ENCODE peak calls at places on chromosomes 2 and 18, in ten cellular contexts. One of them, this sample, is unnamed.

GRCh38 chr2:85468704-85469349 is 50.3 kb downstream of the SH2D6 start:
- DNase-seq in neural crest cell: no peak
- DNase-seq in tibial artery: peak; percentile 58
- DNase-seq in spleen: peak; percentile 32
- DNase-seq in body of pancreas: peak; percentile 81
- DNase-seq in dorsolateral prefrontal cortex: no peak
- DNase-seq in MCF 10A: peak; percentile 87
- DNase-seq in Calu3: peak; percentile 72
- DNase-seq in astrocyte of the spinal cord: peak; percentile 65
- DNase-seq in upper lobe of right lung: peak; percentile 39
- DNase-seq in this sample: no peak

GRCh38 chr2:234291765-234292204 is 205.1 kb downstream of the ARL4C start:
- DNase-seq in MCF 10A: peak; percentile 56
- DNase-seq in body of pancreas: peak; percentile 57
- DNase-seq in astrocyte of the spinal cord: peak; percentile 69
- DNase-seq in Calu3: no peak
- DNase-seq in upper lobe of right lung: no peak
- DNase-seq in dorsolateral prefrontal cortex: no peak
- DNase-seq in spleen: no peak
- DNase-seq in tibial artery: no peak
- DNase-seq in neural crest cell: no peak
- DNase-seq in this sample: peak; percentile 71

GRCh38 chr2:195498176-195498575 is 158.8 kb upstream of the SLC39A10 start:
- DNase-seq in neural crest cell: no peak
- DNase-seq in dorsolateral prefrontal cortex: no peak
- DNase-seq in spleen: no peak
- DNase-seq in body of pancreas: peak; percentile 37
- DNase-seq in MCF 10A: peak; percentile 53
- DNase-seq in upper lobe of right lung: no peak
- DNase-seq in Calu3: peak; percentile 57
- DNase-seq in astrocyte of the spinal cord: no peak
- DNase-seq in tibial artery: no peak
- DNase-seq in this sample: no peak

GRCh38 chr2:190618030-190618429 is 30.9 kb upstream of the NAB1 start:
- DNase-seq in upper lobe of right lung: no peak
- DNase-seq in Calu3: no peak
- DNase-seq in astrocyte of the spinal cord: no peak
- DNase-seq in MCF 10A: no peak
- DNase-seq in tibial artery: no peak
- DNase-seq in dorsolateral prefrontal cortex: no peak
- DNase-seq in spleen: no peak
- DNase-seq in body of pancreas: no peak
- DNase-seq in neural crest cell: no peak
- DNase-seq in this sample: no peak

GRCh38 chr2:53767405-53768232 is at the start of gene CHAC2:
- DNase-seq in body of pancreas: peak; percentile 83
- DNase-seq in upper lobe of right lung: peak; percentile 94
- DNase-seq in Calu3: peak; percentile 89
- DNase-seq in tibial artery: peak; percentile 85
- DNase-seq in neural crest cell: peak; percentile 75
- DNase-seq in MCF 10A: peak; percentile 84
- DNase-seq in spleen: peak; percentile 97
- DNase-seq in dorsolateral prefrontal cortex: peak; percentile 87
- DNase-seq in astrocyte of the spinal cord: peak; percentile 88
- DNase-seq in this sample: peak; percentile 77

GRCh38 chr2:234203135-234203984 is 152.9 kb downstream of the SPP2 start:
- DNase-seq in spleen: no peak
- DNase-seq in MCF 10A: peak; percentile 96
- DNase-seq in body of pancreas: no peak
- DNase-seq in Calu3: peak; percentile 51
- DNase-seq in tibial artery: no peak
- DNase-seq in neural crest cell: no peak
- DNase-seq in astrocyte of the spinal cord: peak; percentile 98
- DNase-seq in dorsolateral prefrontal cortex: no peak
- DNase-seq in upper lobe of right lung: no peak
- DNase-seq in this sample: no peak

GRCh38 chr2:241802806-241803318 is 6.1 kb upstream of the NEU4 start:
- DNase-seq in astrocyte of the spinal cord: no peak
- DNase-seq in Calu3: no peak
- DNase-seq in upper lobe of right lung: peak; percentile 57
- DNase-seq in tibial artery: no peak
- DNase-seq in MCF 10A: no peak
- DNase-seq in neural crest cell: no peak
- DNase-seq in dorsolateral prefrontal cortex: no peak
- DNase-seq in body of pancreas: no peak
- DNase-seq in spleen: no peak
- DNase-seq in this sample: no peak

GRCh38 chr18:12246849-12247808 is 7.0 kb upstream of the CIDEA start:
- DNase-seq in tibial artery: no peak
- DNase-seq in body of pancreas: no peak
- DNase-seq in neural crest cell: peak; percentile 61
- DNase-seq in spleen: peak; percentile 54
- DNase-seq in astrocyte of the spinal cord: no peak
- DNase-seq in dorsolateral prefrontal cortex: no peak
- DNase-seq in Calu3: no peak
- DNase-seq in MCF 10A: no peak
- DNase-seq in upper lobe of right lung: no peak
- DNase-seq in this sample: no peak

GRCh38 chr18:38534073-38534472 is 968.5 kb upstream of the CELF4 start:
- DNase-seq in tibial artery: no peak
- DNase-seq in Calu3: no peak
- DNase-seq in spleen: no peak
- DNase-seq in MCF 10A: no peak
- DNase-seq in neural crest cell: no peak
- DNase-seq in body of pancreas: no peak
- DNase-seq in dorsolateral prefrontal cortex: no peak
- DNase-seq in astrocyte of the spinal cord: no peak
- DNase-seq in upper lobe of right lung: no peak
- DNase-seq in this sample: no peak

GRCh38 chr18:47283476-47283875 is 32.0 kb upstream of the SKOR2 start:
- DNase-seq in tibial artery: no peak
- DNase-seq in dorsolateral prefrontal cortex: no peak
- DNase-seq in MCF 10A: peak; percentile 63
- DNase-seq in upper lobe of right lung: no peak
- DNase-seq in neural crest cell: no peak
- DNase-seq in astrocyte of the spinal cord: peak; percentile 18
- DNase-seq in spleen: no peak
- DNase-seq in Calu3: peak; percentile 30
- DNase-seq in body of pancreas: no peak
- DNase-seq in this sample: no peak

GRCh38 chr18:60910534-60910933 is 422.7 kb upstream of the CDH20 start:
- DNase-seq in astrocyte of the spinal cord: peak; percentile 71
- DNase-seq in body of pancreas: no peak
- DNase-seq in MCF 10A: peak; percentile 17
- DNase-seq in spleen: no peak
- DNase-seq in neural crest cell: no peak
- DNase-seq in dorsolateral prefrontal cortex: no peak
- DNase-seq in tibial artery: no peak
- DNase-seq in Calu3: no peak
- DNase-seq in upper lobe of right lung: no peak
- DNase-seq in this sample: no peak

GRCh38 chr2:238124488-238125126 is 13.9 kb upstream of the KLHL30 start:
- DNase-seq in neural crest cell: no peak
- DNase-seq in Calu3: no peak
- DNase-seq in body of pancreas: no peak
- DNase-seq in tibial artery: no peak
- DNase-seq in dorsolateral prefrontal cortex: no peak
- DNase-seq in MCF 10A: no peak
- DNase-seq in spleen: peak; percentile 47
- DNase-seq in upper lobe of right lung: no peak
- DNase-seq in astrocyte of the spinal cord: no peak
- DNase-seq in this sample: no peak

GRCh38 chr18:77197073-77197472 is 52.6 kb upstream of the GALR1 start:
- DNase-seq in astrocyte of the spinal cord: no peak
- DNase-seq in upper lobe of right lung: no peak
- DNase-seq in spleen: no peak
- DNase-seq in neural crest cell: no peak
- DNase-seq in body of pancreas: no peak
- DNase-seq in dorsolateral prefrontal cortex: no peak
- DNase-seq in Calu3: no peak
- DNase-seq in tibial artery: no peak
- DNase-seq in MCF 10A: no peak
- DNase-seq in this sample: no peak

GRCh38 chr2:196925445-196925767 is 1.1 kb downstream of the PGAP1 start:
- DNase-seq in spleen: no peak
- DNase-seq in Calu3: no peak
- DNase-seq in MCF 10A: no peak
- DNase-seq in astrocyte of the spinal cord: peak; percentile 32
- DNase-seq in tibial artery: no peak
- DNase-seq in neural crest cell: no peak
- DNase-seq in body of pancreas: no peak
- DNase-seq in dorsolateral prefrontal cortex: no peak
- DNase-seq in upper lobe of right lung: no peak
- DNase-seq in this sample: no peak

GRCh38 chr2:62873603-62874002 is 168.1 kb downstream of the EHBP1 start:
- DNase-seq in tibial artery: no peak
- DNase-seq in neural crest cell: no peak
- DNase-seq in astrocyte of the spinal cord: no peak
- DNase-seq in dorsolateral prefrontal cortex: no peak
- DNase-seq in upper lobe of right lung: no peak
- DNase-seq in Calu3: no peak
- DNase-seq in body of pancreas: no peak
- DNase-seq in MCF 10A: no peak
- DNase-seq in spleen: no peak
- DNase-seq in this sample: no peak

GRCh38 chr18:65725421-65726050 is 25.3 kb upstream of the CDH7 start:
- DNase-seq in dorsolateral prefrontal cortex: peak; percentile 44
- DNase-seq in spleen: no peak
- DNase-seq in astrocyte of the spinal cord: no peak
- DNase-seq in body of pancreas: peak; percentile 28
- DNase-seq in Calu3: peak; percentile 69
- DNase-seq in upper lobe of right lung: peak; percentile 63
- DNase-seq in neural crest cell: peak; percentile 18
- DNase-seq in tibial artery: no peak
- DNase-seq in MCF 10A: peak; percentile 61
- DNase-seq in this sample: no peak

GRCh38 chr18:79902640-79903039 is 48.8 kb downstream of the SLC66A2 start:
- DNase-seq in MCF 10A: no peak
- DNase-seq in astrocyte of the spinal cord: no peak
- DNase-seq in Calu3: no peak
- DNase-seq in dorsolateral prefrontal cortex: no peak
- DNase-seq in tibial artery: peak; percentile 60
- DNase-seq in spleen: peak; percentile 65
- DNase-seq in body of pancreas: no peak
- DNase-seq in neural crest cell: no peak
- DNase-seq in upper lobe of right lung: peak; percentile 57
- DNase-seq in this sample: peak; percentile 38

GRCh38 chr2:43776317-43776716 is 2.5 kb downstream of the DYNC2LI1 start:
- DNase-seq in upper lobe of right lung: no peak
- DNase-seq in astrocyte of the spinal cord: no peak
- DNase-seq in neural crest cell: no peak
- DNase-seq in dorsolateral prefrontal cortex: no peak
- DNase-seq in Calu3: no peak
- DNase-seq in spleen: no peak
- DNase-seq in body of pancreas: no peak
- DNase-seq in MCF 10A: no peak
- DNase-seq in tibial artery: no peak
- DNase-seq in this sample: no peak

DNA sequence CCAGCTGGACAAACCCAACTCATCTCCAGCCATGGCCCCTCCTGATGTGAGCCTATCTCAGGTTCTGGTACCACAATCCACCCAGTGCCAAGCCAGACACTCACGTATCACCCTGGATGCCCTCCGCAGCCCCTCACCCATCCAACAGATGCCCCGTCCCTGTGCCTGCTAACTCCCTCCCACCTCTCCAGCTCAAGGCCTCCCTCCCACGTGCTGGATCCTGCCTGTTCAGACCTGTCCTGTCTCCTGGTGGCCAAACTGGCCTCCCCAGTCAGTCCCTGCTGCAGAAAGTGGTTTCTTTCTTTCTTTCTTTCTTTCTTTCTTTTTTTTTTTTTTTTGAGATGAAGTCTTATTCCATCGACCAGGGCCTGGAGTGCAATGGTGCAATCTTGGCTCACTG is 86.2 kb downstream of the RRM2 start:
- DNase-seq in body of pancreas: no peak
- DNase-seq in upper lobe of right lung: no peak
- DNase-seq in dorsolateral prefrontal cortex: no peak
- DNase-seq in MCF 10A: peak; percentile 35
- DNase-seq in astrocyte of the spinal cord: no peak
- DNase-seq in neural crest cell: no peak
- DNase-seq in tibial artery: no peak
- DNase-seq in spleen: peak; percentile 32
- DNase-seq in Calu3: no peak
- DNase-seq in this sample: no peak
- TF ChIP-seq CTCF in body of pancreas: no peak
- TF ChIP-seq CTCF in upper lobe of right lung: no peak
- TF ChIP-seq CTCF in dorsolateral prefrontal cortex: no peak
- TF ChIP-seq CTCF in MCF 10A: no peak
- TF ChIP-seq CTCF in astrocyte of the spinal cord: no peak
- TF ChIP-seq CTCF in neural crest cell: no peak
- TF ChIP-seq CTCF in tibial artery: no peak
- TF ChIP-seq CTCF in spleen: no peak
- TF ChIP-seq CTCF in Calu3: no peak
- TF ChIP-seq CTCF in this sample: no peak

GRCh38 chr2:58769494-58770239 is 528.5 kb upstream of the FANCL start:
- DNase-seq in body of pancreas: no peak
- DNase-seq in astrocyte of the spinal cord: no peak
- DNase-seq in neural crest cell: no peak
- DNase-seq in MCF 10A: no peak
- DNase-seq in tibial artery: no peak
- DNase-seq in upper lobe of right lung: no peak
- DNase-seq in spleen: no peak
- DNase-seq in Calu3: no peak
- DNase-seq in dorsolateral prefrontal cortex: no peak
- DNase-seq in this sample: no peak
- TF ChIP-seq CTCF in body of pancreas: no peak
- TF ChIP-seq CTCF in astrocyte of the spinal cord: no peak
- TF ChIP-seq CTCF in neural crest cell: no peak
- TF ChIP-seq CTCF in MCF 10A: no peak
- TF ChIP-seq CTCF in tibial artery: no peak
- TF ChIP-seq CTCF in upper lobe of right lung: no peak
- TF ChIP-seq CTCF in spleen: no peak
- TF ChIP-seq CTCF in Calu3: no peak
- TF ChIP-seq CTCF in dorsolateral prefrontal cortex: no peak
- TF ChIP-seq CTCF in this sample: no peak

GRCh38 chr2:44897406-44897805 is 44.1 kb upstream of the SIX3 start:
- DNase-seq in MCF 10A: peak; percentile 23
- DNase-seq in tibial artery: no peak
- DNase-seq in neural crest cell: no peak
- DNase-seq in spleen: no peak
- DNase-seq in upper lobe of right lung: no peak
- DNase-seq in astrocyte of the spinal cord: no peak
- DNase-seq in dorsolateral prefrontal cortex: no peak
- DNase-seq in body of pancreas: no peak
- DNase-seq in Calu3: peak; percentile 9
- DNase-seq in this sample: no peak
- TF ChIP-seq CTCF in MCF 10A: peak; percentile 15
- TF ChIP-seq CTCF in tibial artery: no peak
- TF ChIP-seq CTCF in neural crest cell: no peak
- TF ChIP-seq CTCF in spleen: no peak
- TF ChIP-seq CTCF in upper lobe of right lung: no peak
- TF ChIP-seq CTCF in astrocyte of the spinal cord: no peak
- TF ChIP-seq CTCF in dorsolateral prefrontal cortex: no peak
- TF ChIP-seq CTCF in body of pancreas: no peak
- TF ChIP-seq CTCF in Calu3: no peak
- TF ChIP-seq CTCF in this sample: no peak

DNA sequence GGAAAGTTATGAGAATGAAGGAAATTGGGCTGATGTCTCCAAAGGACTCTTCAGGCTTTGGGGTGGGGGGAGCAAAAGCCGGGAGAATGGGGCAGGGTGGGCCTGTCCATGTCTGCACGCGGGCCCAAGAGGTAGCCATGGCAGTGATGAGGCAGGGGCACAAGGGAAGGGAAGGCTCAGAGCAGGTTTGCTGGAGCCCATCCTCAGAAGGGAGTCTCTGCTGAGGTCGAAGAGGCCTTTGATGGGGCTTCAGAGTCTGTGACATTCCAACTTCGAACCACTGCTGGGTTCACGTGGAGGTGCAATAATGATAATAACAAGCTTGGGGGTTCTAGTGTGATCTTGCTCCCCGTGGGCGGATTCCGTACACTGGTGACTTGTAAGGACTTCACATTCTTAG is 150.7 kb downstream of the TPO start:
- DNase-seq in MCF 10A: no peak
- DNase-seq in tibial artery: no peak
- DNase-seq in neural crest cell: no peak
- DNase-seq in astrocyte of the spinal cord: no peak
- DNase-seq in body of pancreas: no peak
- DNase-seq in dorsolateral prefrontal cortex: no peak
- DNase-seq in Calu3: no peak
- DNase-seq in upper lobe of right lung: no peak
- DNase-seq in spleen: peak; percentile 31
- DNase-seq in this sample: no peak
- TF ChIP-seq CTCF in MCF 10A: no peak
- TF ChIP-seq CTCF in tibial artery: no peak
- TF ChIP-seq CTCF in neural crest cell: no peak
- TF ChIP-seq CTCF in astrocyte of the spinal cord: no peak
- TF ChIP-seq CTCF in body of pancreas: no peak
- TF ChIP-seq CTCF in dorsolateral prefrontal cortex: no peak
- TF ChIP-seq CTCF in Calu3: no peak
- TF ChIP-seq CTCF in upper lobe of right lung: no peak
- TF ChIP-seq CTCF in spleen: no peak
- TF ChIP-seq CTCF in this sample: no peak

This sample was measured in CD14-positive monocyte.